ENCODE peak calls at places on chromosomes 1 and 21, in four cellular contexts. Q is H9, H is psoas muscle, G is tibial artery. J is an unnamed sample.

GRCh38 chr1:147904726-147905125 is 2.1 kb downstream of the GJA8 start:
- DNase-seq in Q (no peak), G (no peak), H (no peak), J (no peak)

GRCh38 chr21:15141236-15141970 is 76.6 kb upstream of the NRIP1 start:
- DNase-seq in G (no peak), H (no peak), Q (no peak), J (no peak)

GRCh38 chr1:82731216-82731615 is 930.5 kb downstream of the ADGRL2 start:
- DNase-seq in Q (no peak), H (no peak), G (no peak), J (no peak)

GRCh38 chr21:37742115-37742514 is 174.1 kb downstream of the KCNJ6 start:
- DNase-seq in G (no peak), H (no peak), Q (no peak), J (no peak)

GRCh38 chr1:205532026-205532891 is 27.8 kb downstream of the CDK18 start:
- DNase-seq in G (no peak), Q (no peak), H (no peak), J (no peak)

GRCh38 chr21:43015906-43016540 is 41.7 kb downstream of the PKNOX1 start:
- DNase-seq in Q (no peak), H (no peak), G (no peak), J (no peak)

GRCh38 chr1:90371106-90371813 is 345.8 kb downstream of the BARHL2 start:
- DNase-seq in H (no peak), Q (no peak), G (no peak), J (no peak)

GRCh38 chr1:226086776-226087175 is 24.3 kb downstream of the H3-3A start:
- DNase-seq in G (no peak), Q (no peak), H (no peak), J (no peak)

GRCh38 chr1:25487628-25488027 is 55.8 kb upstream of the LDLRAP1 start:
- DNase-seq in Q (no peak), H (no peak), G (no peak), J (no peak)

GRCh38 chr1:195584870-195585624 is 1023.2 kb downstream of the KCNT2 start:
- DNase-seq in Q (peak; percentile 44), H (no peak), G (no peak), J (no peak)

GRCh38 chr1:212987702-212988322 is 27.9 kb downstream of the ANGEL2 start:
- DNase-seq in H (no peak), Q (no peak), G (no peak), J (no peak)

GRCh38 chr1:59422921-59423575 is 126.2 kb downstream of the FGGY start:
- DNase-seq in G (peak; percentile 94), Q (no peak), H (peak; percentile 74), J (peak; percentile 96)

GRCh38 chr1:110170726-110171125 is 20.4 kb downstream of the SLC6A17 start:
- DNase-seq in G (no peak), H (no peak), Q (no peak), J (no peak)

GRCh38 chr1:3785458-3786157 is 10.7 kb downstream of the LRRC47 start:
- DNase-seq in H (no peak), Q (peak; percentile 73), G (no peak), J (peak; percentile 33)

GRCh38 chr21:37098756-37099155 is 25.7 kb downstream of the TTC3 start:
- DNase-seq in H (no peak), G (no peak), Q (no peak), J (no peak)

GRCh38 chr1:54724771-54725170 is 9.1 kb downstream of the TTC4 start:
- DNase-seq in G (no peak), Q (no peak), H (no peak), J (no peak)

GRCh38 chr1:12345350-12346217 is 115.8 kb downstream of the VPS13D start:
- DNase-seq in H (no peak), Q (no peak), G (no peak), J (no peak)

GRCh38 chr1:223007250-223007649 is 135.8 kb downstream of the TLR5 start:
- DNase-seq in G (no peak), Q (no peak), H (no peak), J (no peak)

GRCh38 chr1:3903141-3904005 is 3.3 kb upstream of the C1orf174 start:
- DNase-seq in Q (no peak), H (no peak), G (peak; percentile 65), J (no peak)

DNA sequence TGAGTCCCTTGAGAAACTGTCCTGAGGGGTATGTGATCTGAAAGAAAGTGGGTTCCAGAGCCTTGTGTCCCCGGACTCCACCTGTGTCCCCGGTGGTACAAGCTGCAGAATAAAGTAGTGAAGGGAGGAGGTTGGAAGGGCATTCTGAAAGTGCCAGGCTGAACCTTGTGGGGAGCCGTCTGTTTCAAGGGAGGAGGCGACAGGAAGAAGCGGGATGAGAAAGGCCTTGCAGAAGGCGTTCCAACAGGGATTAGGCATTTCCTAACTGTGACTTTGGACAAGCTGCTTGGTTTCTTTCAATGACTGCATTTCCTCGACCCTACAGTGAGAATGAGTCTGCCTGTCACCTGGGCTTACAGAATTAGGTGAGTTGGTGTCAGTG is 5.8 kb downstream of the FOXD3 start:
- DNase-seq in Q (peak; percentile 37), G (no peak), H (no peak), J (no peak)
- H3K27me3 ChIP-seq in Q (peaks cover 14% of the 10 kb centered on the region), G (peaks cover 95% of the 10 kb centered on the region), H (peaks cover 52% of the 10 kb centered on the region), J (peaks cover 8% of the 10 kb centered on the region)

GRCh38 chr1:30083800-30084464 is 639.5 kb downstream of the MATN1 start:
- DNase-seq in H (no peak), G (peak; percentile 77), Q (no peak), J (no peak)

GRCh38 chr1:30088594-30089556 is 634.5 kb downstream of the MATN1 start:
- DNase-seq in Q (no peak), H (no peak), G (no peak), J (no peak)

GRCh38 chr1:30087465-30087864 is 635.9 kb downstream of the MATN1 start:
- DNase-seq in G (no peak), H (no peak), Q (peak; percentile 72), J (no peak)

GRCh38 chr1:30084909-30085571 is 638.3 kb downstream of the MATN1 start:
- DNase-seq in H (no peak), G (no peak), Q (no peak), J (no peak)

GRCh38 chr1:30085814-30086770 is 637.3 kb downstream of the MATN1 start:
- DNase-seq in Q (peak; percentile 89), G (no peak), H (peak; percentile 55), J (no peak)
- H3K27me3 ChIP-seq in Q (no peaks in the 10 kb centered on the region), G (peaks cover 18% of the 10 kb centered on the region), H (no peaks in the 10 kb centered on the region), J (no peaks in the 10 kb centered on the region)

DNA sequence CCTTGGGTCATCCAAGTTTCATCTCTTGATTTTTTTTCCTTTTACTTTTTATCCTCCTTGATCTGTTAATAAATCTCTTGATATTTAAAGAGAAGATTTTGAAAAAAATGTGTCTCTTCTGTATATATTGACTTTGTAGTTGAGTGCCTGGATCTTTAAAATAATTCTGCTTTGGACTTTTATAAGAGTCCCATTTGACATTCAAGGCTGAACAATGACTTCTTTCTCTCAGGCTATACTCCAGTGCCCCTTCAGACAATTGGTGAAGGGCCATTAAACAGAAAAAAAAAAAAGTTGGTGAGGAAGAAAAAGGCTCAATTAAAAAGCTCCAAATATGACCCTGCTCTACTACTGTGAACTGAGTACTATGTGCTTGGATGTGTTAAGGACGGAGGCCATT is 40.9 kb upstream of the CITED4 start:
- DNase-seq in G (no peak), H (no peak), Q (no peak), J (no peak)
- H3K27me3 ChIP-seq in G (no peaks in the 10 kb centered on the region), H (no peaks in the 10 kb centered on the region), Q (no peaks in the 10 kb centered on the region), J (no peaks in the 10 kb centered on the region)

GRCh38 chr1:39689214-39689613 is 2.0 kb downstream of the HPCAL4 start:
- DNase-seq in Q (no peak), G (no peak), H (no peak), J (no peak)
- H3K27me3 ChIP-seq in Q (peaks cover 87% of the 10 kb centered on the region), G (peaks cover 83% of the 10 kb centered on the region), H (no peaks in the 10 kb centered on the region), J (peaks cover 44% of the 10 kb centered on the region)

J was measured in breast epithelium.